ENCODE peak calls at places on chromosome 5, in six cellular contexts. S, F, A, Q, O and E are unnamed samples.
A peak's percentile ranks its signal among the peaks of the same experiment; 100 is the strongest.

GRCh38 chr5:52657231-52657645 is 130.5 kb upstream of the ITGA1 start:
- DNase-seq in S (peak; percentile 58), F (peak; percentile 58), A (peak; percentile 65), Q (no peak), O (peak; percentile 63), E (no peak)

GRCh38 chr5:35143841-35144240 is 86.4 kb downstream of the PRLR start:
- DNase-seq in S (no peak), F (no peak), A (no peak), Q (no peak), O (no peak), E (no peak)

GRCh38 chr5:103224118-103224893 is 34.3 kb upstream of the MACIR start:
- DNase-seq in S (peak; percentile 75), F (peak; percentile 78), A (peak; percentile 78), Q (peak; percentile 43), O (peak; percentile 92), E (peak; percentile 80)

GRCh38 chr5:67257500-67257899 is 60.9 kb upstream of the CD180 start:
- DNase-seq in S (no peak), F (no peak), A (no peak), Q (no peak), O (peak; percentile 7), E (no peak)

GRCh38 chr5:147168578-147169327 is 66.1 kb upstream of the STK32A start:
- DNase-seq in S (peak; percentile 49), F (no peak), A (peak; percentile 69), Q (no peak), O (no peak), E (no peak)

GRCh38 chr5:125277494-125278154 is 531.2 kb upstream of the ZNF608 start:
- DNase-seq in S (peak; percentile 94), F (peak; percentile 93), A (peak; percentile 67), Q (no peak), O (peak; percentile 93), E (no peak)

GRCh38 chr5:172093559-172093958 is 87.1 kb upstream of the FBXW11 start:
- DNase-seq in S (no peak), F (no peak), A (no peak), Q (no peak), O (no peak), E (peak; percentile 22)

GRCh38 chr5:75434107-75434506 is 77.3 kb downstream of the CERT1 start:
- DNase-seq in S (peak; percentile 17), F (no peak), A (no peak), Q (no peak), O (no peak), E (no peak)

GRCh38 chr5:147427784-147428401 is 82.0 kb downstream of the DPYSL3 start:
- DNase-seq in S (peak; percentile 60), F (no peak), A (no peak), Q (no peak), O (no peak), E (no peak)

GRCh38 chr5:125928663-125929062 is 494.5 kb upstream of the GRAMD2B start:
- DNase-seq in S (no peak), F (no peak), A (no peak), Q (no peak), O (peak; percentile 65), E (no peak)

GRCh38 chr5:134889335-134889734 is 15.2 kb downstream of the TXNDC15 start:
- DNase-seq in S (no peak), F (no peak), A (no peak), Q (no peak), O (no peak), E (no peak)

GRCh38 chr5:78133423-78133822 is 161.1 kb downstream of the AP3B1 start:
- DNase-seq in S (no peak), F (no peak), A (no peak), Q (no peak), O (no peak), E (no peak)

GRCh38 chr5:73122875-73123810 is 2.8 kb downstream of the TMEM171 start:
- DNase-seq in S (peak; percentile 46), F (peak; percentile 68), A (peak; percentile 42), Q (no peak), O (peak; percentile 21), E (peak; percentile 59)

GRCh38 chr5:153629027-153629426 is 138.6 kb downstream of the GRIA1 start:
- DNase-seq in S (peak; percentile 97), F (peak; percentile 92), A (peak; percentile 99), Q (peak; percentile 58), O (peak; percentile 74), E (peak; percentile 75)

GRCh38 chr5:82100303-82101077 is 128.7 kb downstream of the ATG10 start:
- DNase-seq in S (peak; percentile 55), F (no peak), A (peak; percentile 1), Q (no peak), O (peak; percentile 3), E (peak; percentile 26)

GRCh38 chr5:177131711-177132503 is 1.7 kb upstream of the NSD1 start:
- DNase-seq in S (no peak), F (no peak), A (no peak), Q (no peak), O (no peak), E (peak; percentile 64)

GRCh38 chr5:97071101-97071500 is 71.3 kb downstream of the LIX1 start:
- DNase-seq in S (peak; percentile 93), F (no peak), A (peak; percentile 38), Q (no peak), O (peak; percentile 70), E (no peak)

GRCh38 chr5:134247411-134247810 is 21.5 kb upstream of the PPP2CA start:
- DNase-seq in S (peak; percentile 96), F (peak; percentile 33), A (peak; percentile 89), Q (no peak), O (peak; percentile 91), E (no peak)

GRCh38 chr5:33891731-33892418 is at the start of gene ADAMTS12:
- DNase-seq in S (peak; percentile 77), F (no peak), A (peak; percentile 74), Q (peak; percentile 48), O (no peak), E (peak; percentile 75)

GRCh38 chr5:157456301-157456700 is 3.7 kb upstream of the NIPAL4 start:
- DNase-seq in S (no peak), F (no peak), A (no peak), Q (no peak), O (no peak), E (peak; percentile 20)

GRCh38 chr5:158212915-158213314 is 354.0 kb upstream of the CLINT1 start:
- DNase-seq in S (peak; percentile 1), F (no peak), A (no peak), Q (no peak), O (peak; percentile 15), E (peak; percentile 56)

GRCh38 chr5:1737790-1738405 is 61.7 kb downstream of the MRPL36 start:
- DNase-seq in S (peak; percentile 13), F (peak; percentile 20), A (peak; percentile 7), Q (no peak), O (peak; percentile 53), E (peak; percentile 39)

GRCh38 chr5:178351221-178351825 is 118.7 kb upstream of the PHYKPL start:
- DNase-seq in S (no peak), F (no peak), A (no peak), Q (no peak), O (no peak), E (no peak)

GRCh38 chr5:36360311-36360710 is 58.6 kb upstream of the RANBP3L start:
- DNase-seq in S (no peak), F (no peak), A (no peak), Q (no peak), O (no peak), E (no peak)

GRCh38 chr5:150129454-150129812 is 26.2 kb downstream of the PDGFRB start:
- DNase-seq in S (no peak), F (no peak), A (no peak), Q (no peak), O (no peak), E (no peak)

GRCh38 chr5:132268698-132269551 is 11.4 kb downstream of the PDLIM4 start:
- DNase-seq in S (peak; percentile 76), F (no peak), A (peak; percentile 43), Q (no peak), O (no peak), E (peak; percentile 25)

GRCh38 chr5:77319140-77319539 is 108.7 kb downstream of the PDE8B start:
- DNase-seq in S (no peak), F (no peak), A (no peak), Q (no peak), O (no peak), E (no peak)

GRCh38 chr5:64506567-64507321 is 929 bp downstream of the RGS7BP start:
- DNase-seq in S (no peak), F (no peak), A (no peak), Q (peak; percentile 15), O (no peak), E (peak; percentile 63)

GRCh38 chr5:65121880-65122436 is 353.2 kb downstream of the CWC27 start:
- DNase-seq in S (peak; percentile 92), F (no peak), A (peak; percentile 19), Q (no peak), O (no peak), E (no peak)

GRCh38 chr5:22621084-22621483 is 232.1 kb downstream of the CDH12 start:
- DNase-seq in S (no peak), F (no peak), A (no peak), Q (no peak), O (no peak), E (peak; percentile 34)

DNA sequence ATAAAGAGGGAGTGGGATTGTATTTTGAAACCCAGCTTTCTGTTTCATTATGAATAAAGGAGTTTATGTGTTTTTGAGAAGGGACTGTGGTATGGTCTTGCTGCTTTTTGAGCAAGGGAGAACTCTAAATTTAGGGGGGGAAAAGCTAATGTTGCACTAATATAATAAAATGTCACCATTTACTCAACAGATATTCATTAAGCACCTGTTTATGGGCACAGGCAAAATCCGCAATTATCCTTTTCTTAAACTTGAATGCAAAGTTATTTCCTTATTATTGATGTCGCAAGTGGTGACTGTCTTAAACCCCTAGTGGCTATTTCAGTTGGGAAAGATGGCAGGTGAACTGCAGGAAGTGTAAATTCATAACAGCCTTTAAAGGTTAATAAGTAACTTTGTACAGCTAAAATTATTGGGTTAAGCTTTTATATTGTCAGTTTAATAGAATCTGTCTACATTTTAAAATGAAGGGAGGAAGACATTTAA is 1.5 kb downstream of the CDC42SE2 start:
- DNase-seq in S (peak; percentile 38), F (peak; percentile 60), A (peak; percentile 59), Q (no peak), O (peak; percentile 54), E (no peak)
- H3K9ac ChIP-seq in S (no peak overlapping the region), F (peak overlapping the region; percentile 98), A (peak overlapping the region; percentile 93), Q (no peak overlapping the region), O (peak overlapping the region; percentile 80), E (no peak overlapping the region)

GRCh38 chr5:40378431-40379175 is 301.1 kb upstream of the PTGER4 start:
- DNase-seq in S (no peak), F (no peak), A (no peak), Q (no peak), O (no peak), E (no peak)
- H3K9ac ChIP-seq in S (no peak overlapping the region), F (no peak overlapping the region), A (no peak overlapping the region), Q (no peak overlapping the region), O (no peak overlapping the region), E (no peak overlapping the region)

GRCh38 chr5:142797420-142797819 is 27.2 kb downstream of the ARHGAP26 start:
- DNase-seq in S (no peak), F (no peak), A (no peak), Q (no peak), O (no peak), E (no peak)
- H3K9ac ChIP-seq in S (no peak overlapping the region), F (no peak overlapping the region), A (no peak overlapping the region), Q (no peak overlapping the region), O (no peak overlapping the region), E (no peak overlapping the region)

DNA sequence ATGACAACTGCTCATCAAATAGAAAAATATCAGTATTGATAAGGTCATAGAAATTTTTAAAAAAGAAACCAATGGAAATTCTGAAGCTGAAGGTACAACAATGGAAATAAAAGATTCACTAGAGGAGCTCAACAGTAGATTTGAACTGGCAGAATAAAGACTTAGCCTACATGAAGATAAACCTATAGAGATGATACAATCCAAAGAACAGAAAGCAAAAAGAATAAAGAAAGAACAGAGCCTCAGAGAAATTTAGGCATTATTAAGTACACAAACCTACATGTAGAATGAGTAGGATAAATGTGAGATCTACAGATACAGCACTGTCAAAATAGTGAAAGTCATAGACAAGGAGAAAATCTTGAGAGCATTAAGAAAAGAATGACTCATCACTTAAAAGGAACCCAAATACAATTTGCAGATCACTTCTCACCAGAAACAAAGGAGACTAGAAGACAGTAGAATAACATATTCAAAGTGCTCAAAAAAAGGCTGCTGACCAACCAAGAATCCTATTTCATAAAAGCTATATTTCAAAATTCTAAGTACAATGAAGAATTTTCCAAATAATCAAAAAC is 47.8 kb upstream of the HTR4 start:
- DNase-seq in S (no peak), F (no peak), A (no peak), Q (no peak), O (peak; percentile 29), E (no peak)
- H3K9ac ChIP-seq in S (no peak overlapping the region), F (no peak overlapping the region), A (no peak overlapping the region), Q (no peak overlapping the region), O (no peak overlapping the region), E (no peak overlapping the region)